ENCODE peak calls at places on chromosome 4, in four cellular contexts. One of them, this sample, is unnamed.

GRCh38 chr4:88613417-88613875 is 21.2 kb downstream of the HERC3 start:
- DNase-seq in adrenal gland: no peak
- DNase-seq in MM.1S: no peak
- DNase-seq in ovary: no peak
- DNase-seq in this sample: no peak

GRCh38 chr4:41022116-41022515 is 192.2 kb downstream of the APBB2 start:
- DNase-seq in ovary: no peak
- DNase-seq in MM.1S: no peak
- DNase-seq in adrenal gland: no peak
- DNase-seq in this sample: no peak

GRCh38 chr4:185204238-185204910 is 574 bp upstream of the CFAP97 start:
- DNase-seq in MM.1S: peak; percentile 24
- DNase-seq in adrenal gland: no peak
- DNase-seq in ovary: no peak
- DNase-seq in this sample: no peak

GRCh38 chr4:31108762-31109161 is 388.6 kb downstream of the PCDH7 start:
- DNase-seq in MM.1S: no peak
- DNase-seq in adrenal gland: no peak
- DNase-seq in ovary: no peak
- DNase-seq in this sample: no peak

GRCh38 chr4:53908661-53909078 is 155.7 kb downstream of the CHIC2 start:
- DNase-seq in MM.1S: peak; percentile 29
- DNase-seq in adrenal gland: peak; percentile 78
- DNase-seq in ovary: no peak
- DNase-seq in this sample: no peak

GRCh38 chr4:88148560-88148959 is 9.9 kb downstream of the ABCG2 start:
- DNase-seq in MM.1S: no peak
- DNase-seq in ovary: no peak
- DNase-seq in adrenal gland: no peak
- DNase-seq in this sample: no peak

GRCh38 chr4:86054676-86055075 is 305.2 kb downstream of the MAPK10 start:
- DNase-seq in adrenal gland: no peak
- DNase-seq in ovary: no peak
- DNase-seq in MM.1S: no peak
- DNase-seq in this sample: no peak

GRCh38 chr4:106062452-106062875 is 167.2 kb downstream of the NPNT start:
- DNase-seq in adrenal gland: no peak
- DNase-seq in MM.1S: no peak
- DNase-seq in ovary: no peak
- DNase-seq in this sample: no peak

GRCh38 chr4:125313989-125314602 is 659 bp upstream of the FAT4 start:
- DNase-seq in adrenal gland: no peak
- DNase-seq in MM.1S: no peak
- DNase-seq in ovary: no peak
- DNase-seq in this sample: no peak

GRCh38 chr4:42366959-42367358 is 30.3 kb upstream of the SHISA3 start:
- DNase-seq in ovary: no peak
- DNase-seq in MM.1S: no peak
- DNase-seq in adrenal gland: no peak
- DNase-seq in this sample: no peak

GRCh38 chr4:119048446-119048845 is 87.2 kb upstream of the MYOZ2 start:
- DNase-seq in MM.1S: no peak
- DNase-seq in ovary: no peak
- DNase-seq in adrenal gland: no peak
- DNase-seq in this sample: no peak

GRCh38 chr4:67684839-67685531 is 16.0 kb downstream of the UBA6 start:
- DNase-seq in adrenal gland: no peak
- DNase-seq in MM.1S: no peak
- DNase-seq in ovary: no peak
- DNase-seq in this sample: no peak

GRCh38 chr4:30269850-30270249 is 450.3 kb upstream of the PCDH7 start:
- DNase-seq in MM.1S: no peak
- DNase-seq in ovary: no peak
- DNase-seq in adrenal gland: no peak
- DNase-seq in this sample: no peak

GRCh38 chr4:176001171-176002006 is 64.3 kb upstream of the WDR17 start:
- DNase-seq in MM.1S: no peak
- DNase-seq in adrenal gland: peak; percentile 55
- DNase-seq in ovary: peak; percentile 43
- DNase-seq in this sample: no peak

GRCh38 chr4:8114456-8115202 is 44.0 kb downstream of the ABLIM2 start:
- DNase-seq in ovary: no peak
- DNase-seq in MM.1S: no peak
- DNase-seq in adrenal gland: no peak
- DNase-seq in this sample: no peak

GRCh38 chr4:5654791-5655190 is 53.6 kb downstream of the EVC2 start:
- DNase-seq in MM.1S: no peak
- DNase-seq in ovary: no peak
- DNase-seq in adrenal gland: no peak
- DNase-seq in this sample: no peak

GRCh38 chr4:41541697-41542096 is 3.7 kb downstream of the LIMCH1 start:
- DNase-seq in adrenal gland: no peak
- DNase-seq in MM.1S: no peak
- DNase-seq in ovary: no peak
- DNase-seq in this sample: no peak

GRCh38 chr4:964346-965025 is 8.9 kb downstream of the DGKQ start:
- DNase-seq in MM.1S: no peak
- DNase-seq in adrenal gland: no peak
- DNase-seq in ovary: no peak
- DNase-seq in this sample: no peak

GRCh38 chr4:83569967-83570366 is 34.1 kb downstream of the GPAT3 start:
- DNase-seq in ovary: no peak
- DNase-seq in adrenal gland: no peak
- DNase-seq in MM.1S: no peak
- DNase-seq in this sample: no peak

GRCh38 chr4:185645403-185645802 is 110.1 kb upstream of the PDLIM3 start:
- DNase-seq in MM.1S: no peak
- DNase-seq in ovary: no peak
- DNase-seq in adrenal gland: no peak
- DNase-seq in this sample: no peak

GRCh38 chr4:89293299-89293698 is 14.3 kb downstream of the GPRIN3 start:
- DNase-seq in ovary: no peak
- DNase-seq in MM.1S: peak; percentile 62
- DNase-seq in adrenal gland: no peak
- DNase-seq in this sample: no peak

GRCh38 chr4:156521631-156522030 is 450.0 kb downstream of the PDGFC start:
- DNase-seq in ovary: no peak
- DNase-seq in adrenal gland: no peak
- DNase-seq in MM.1S: no peak
- DNase-seq in this sample: no peak

GRCh38 chr4:123403205-123403604 is 6.6 kb downstream of the SPRY1 start:
- DNase-seq in MM.1S: no peak
- DNase-seq in ovary: no peak
- DNase-seq in adrenal gland: no peak
- DNase-seq in this sample: no peak
- H3K4me1 ChIP-seq in MM.1S: peaks cover 5% of the 10 kb centered on the region
- H3K4me1 ChIP-seq in ovary: no peaks in the 10 kb centered on the region
- H3K4me1 ChIP-seq in adrenal gland: no peaks in the 10 kb centered on the region
- H3K4me1 ChIP-seq in this sample: peaks cover 90% of the 10 kb centered on the region

DNA sequence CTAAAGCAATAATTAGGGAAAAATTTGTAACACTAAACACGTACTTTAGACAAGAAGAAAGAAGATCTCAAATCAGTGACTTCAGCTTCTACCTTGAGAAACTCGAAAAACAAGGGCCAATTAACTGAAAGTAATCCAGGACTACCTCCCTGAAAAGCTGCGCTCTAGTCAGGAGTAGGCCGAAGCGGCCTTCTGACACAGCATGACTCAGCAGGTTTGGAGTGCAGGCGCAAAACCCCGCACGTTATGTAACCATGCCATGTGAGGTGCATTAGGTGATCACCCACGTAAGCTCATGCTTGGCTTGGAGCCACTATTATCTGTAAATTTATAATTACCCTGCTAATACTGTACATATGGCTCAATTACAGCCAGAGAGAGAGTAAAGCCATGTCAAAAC is 52.8 kb upstream of the CCDC149 start:
- DNase-seq in MM.1S: no peak
- DNase-seq in ovary: no peak
- DNase-seq in adrenal gland: no peak
- DNase-seq in this sample: no peak
- H3K9me3 ChIP-seq in MM.1S: no peaks in the 10 kb centered on the region
- H3K9me3 ChIP-seq in ovary: no peaks in the 10 kb centered on the region
- H3K9me3 ChIP-seq in adrenal gland: no peaks in the 10 kb centered on the region
- H3K9me3 ChIP-seq in this sample: peaks cover 6% of the 10 kb centered on the region

DNA sequence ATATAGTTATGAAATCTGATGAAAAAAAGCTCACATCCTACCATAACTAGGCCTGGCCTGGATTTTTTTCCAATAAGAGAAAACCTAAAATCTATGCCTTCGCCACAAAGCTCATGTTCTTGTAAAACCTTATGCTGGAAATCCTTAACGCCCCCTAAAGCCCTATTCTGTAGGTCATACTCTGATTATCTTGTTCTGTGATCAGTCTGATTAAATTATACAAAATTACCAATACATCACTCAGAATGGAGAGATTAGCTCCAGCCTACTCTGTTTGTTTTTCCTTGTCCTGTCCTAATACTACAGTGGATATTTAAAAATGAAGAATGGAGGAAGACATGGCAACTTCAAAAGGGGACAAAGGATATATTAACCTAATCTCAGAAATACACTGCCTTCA is 7.2 kb downstream of the ZNF827 start:
- DNase-seq in MM.1S: no peak
- DNase-seq in adrenal gland: no peak
- DNase-seq in ovary: no peak
- DNase-seq in this sample: no peak
- H3K4me1 ChIP-seq in MM.1S: peaks cover 8% of the 10 kb centered on the region
- H3K4me1 ChIP-seq in adrenal gland: peaks cover 17% of the 10 kb centered on the region
- H3K4me1 ChIP-seq in ovary: peaks cover 5% of the 10 kb centered on the region
- H3K4me1 ChIP-seq in this sample: peaks cover 54% of the 10 kb centered on the region

GRCh38 chr4:170124391-170124790 is 34.6 kb upstream of the AADAT start:
- DNase-seq in adrenal gland: no peak
- DNase-seq in MM.1S: no peak
- DNase-seq in ovary: no peak
- DNase-seq in this sample: no peak

GRCh38 chr4:170127758-170128157 is 38.0 kb upstream of the AADAT start:
- DNase-seq in MM.1S: no peak
- DNase-seq in adrenal gland: no peak
- DNase-seq in ovary: no peak
- DNase-seq in this sample: no peak

GRCh38 chr4:170128219-170128804 is 38.6 kb upstream of the AADAT start:
- DNase-seq in ovary: no peak
- DNase-seq in adrenal gland: no peak
- DNase-seq in MM.1S: no peak
- DNase-seq in this sample: no peak
- H3K9me3 ChIP-seq in ovary: no peaks in the 10 kb centered on the region
- H3K9me3 ChIP-seq in adrenal gland: no peaks in the 10 kb centered on the region
- H3K9me3 ChIP-seq in MM.1S: no peaks in the 10 kb centered on the region
- H3K9me3 ChIP-seq in this sample: peaks cover 18% of the 10 kb centered on the region

GRCh38 chr4:154617820-154618317 is 5.4 kb upstream of the FGG start:
- DNase-seq in ovary: no peak
- DNase-seq in MM.1S: no peak
- DNase-seq in adrenal gland: no peak
- DNase-seq in this sample: no peak
- H3K4me1 ChIP-seq in ovary: no peaks in the 10 kb centered on the region
- H3K4me1 ChIP-seq in MM.1S: peaks cover 12% of the 10 kb centered on the region
- H3K4me1 ChIP-seq in adrenal gland: no peaks in the 10 kb centered on the region
- H3K4me1 ChIP-seq in this sample: no peaks in the 10 kb centered on the region

GRCh38 chr4:110636677-110637407 is 14.0 kb upstream of the PITX2 start:
- DNase-seq in MM.1S: no peak
- DNase-seq in ovary: no peak
- DNase-seq in adrenal gland: no peak
- DNase-seq in this sample: no peak
- H3K9me3 ChIP-seq in MM.1S: no peaks in the 10 kb centered on the region
- H3K9me3 ChIP-seq in ovary: no peaks in the 10 kb centered on the region
- H3K9me3 ChIP-seq in adrenal gland: no peaks in the 10 kb centered on the region
- H3K9me3 ChIP-seq in this sample: no peaks in the 10 kb centered on the region

GRCh38 chr4:72119946-72120345 is 88.1 kb downstream of the NPFFR2 start:
- DNase-seq in ovary: no peak
- DNase-seq in MM.1S: no peak
- DNase-seq in adrenal gland: no peak
- DNase-seq in this sample: no peak
- H3K4me1 ChIP-seq in ovary: no peaks in the 10 kb centered on the region
- H3K4me1 ChIP-seq in MM.1S: no peaks in the 10 kb centered on the region
- H3K4me1 ChIP-seq in adrenal gland: no peaks in the 10 kb centered on the region
- H3K4me1 ChIP-seq in this sample: no peaks in the 10 kb centered on the region

This sample was measured in left ventricle myocardium inferior.